ENCODE peak calls at places on chromosomes 12 and 14, in four cellular contexts. N is CD4-positive, CD25-positive, alpha-beta regulatory T cell; K is aorta; Q is activated CD4-positive, alpha-beta T cell treated with anti-CD3 and anti-CD28 coated beads for 36 hours. H is an unnamed sample.

GRCh38 chr14:102811254-102811963 is 34.2 kb downstream of the TRAF3 start:
- DNase-seq in N (no peak), K (no peak), Q (peak), H (no peak)

GRCh38 chr14:88181072-88181471 is 142.0 kb downstream of the KCNK10 start:
- DNase-seq in N (no peak), K (no peak), Q (no peak), H (peak)

GRCh38 chr12:4280351-4281163 is 7.0 kb downstream of the CCND2 start:
- DNase-seq in N (no peak), K (no peak), Q (no peak), H (no peak)

GRCh38 chr14:96198430-96199133 is 6.1 kb upstream of the BDKRB2 start:
- DNase-seq in N (no peak), K (no peak), Q (peak), H (peak)

GRCh38 chr14:73764881-73765280 is 50.7 kb upstream of the PNMA1 start:
- DNase-seq in N (no peak), K (peak), Q (no peak), H (no peak)

GRCh38 chr14:32078030-32078793 is 1.1 kb downstream of the ARHGAP5 start:
- DNase-seq in N (peak), K (no peak), Q (peak), H (no peak)

GRCh38 chr14:89000007-89000942 is 175.8 kb downstream of the TTC8 start:
- DNase-seq in N (no peak), K (peak), Q (peak), H (peak)

GRCh38 chr12:78671295-78671694 is 193.3 kb upstream of the SYT1 start:
- DNase-seq in N (no peak), K (no peak), Q (no peak), H (no peak)

H was measured in activated CD8-positive, alpha-beta T cell treated with anti-CD3 and anti-CD28 coated beads for 36 hours.